ENCODE peak calls at places on chromosomes 7 and 10, in six cellular contexts. V, R, P, E, A and C are unnamed samples.

GRCh38 chr7:37248396-37248836 is 200.2 kb downstream of the ELMO1 start:
- ATAC-seq in V (no peak), R (no peak), P (no peak), E (peak; percentile 43), A (peak; percentile 76), C (peak; percentile 59)

GRCh38 chr10:73899401-73899780 is 11.5 kb upstream of the PLAU start:
- ATAC-seq in V (peak; percentile 29), R (no peak), P (no peak), E (no peak), A (no peak), C (no peak)

GRCh38 chr10:118737594-118738302 is 17.0 kb downstream of the CACUL1 start:
- ATAC-seq in V (peak; percentile 56), R (no peak), P (peak; percentile 19), E (no peak), A (no peak), C (no peak)

GRCh38 chr7:115183431-115184057 is 261.6 kb downstream of the MDFIC start:
- ATAC-seq in V (no peak), R (no peak), P (no peak), E (no peak), A (no peak), C (no peak)

GRCh38 chr7:105006367-105007139 is 7.5 kb upstream of the KMT2E start:
- ATAC-seq in V (peak; percentile 29), R (peak; percentile 22), P (no peak), E (no peak), A (no peak), C (no peak)

GRCh38 chr7:117165656-117166055 is 157.2 kb downstream of the WNT2 start:
- ATAC-seq in V (peak; percentile 22), R (peak; percentile 81), P (peak; percentile 93), E (no peak), A (peak; percentile 89), C (peak; percentile 51)

GRCh38 chr10:88186335-88186734 is 322.9 kb downstream of the PTEN start:
- ATAC-seq in V (no peak), R (no peak), P (no peak), E (no peak), A (peak; percentile 50), C (no peak)

GRCh38 chr10:6721964-6722615 is 142.0 kb upstream of the PRKCQ start:
- ATAC-seq in V (no peak), R (no peak), P (peak; percentile 45), E (peak; percentile 79), A (peak; percentile 57), C (peak; percentile 70)

GRCh38 chr10:77149001-77149400 is 488.6 kb downstream of the KCNMA1 start:
- ATAC-seq in V (no peak), R (no peak), P (no peak), E (no peak), A (no peak), C (no peak)

GRCh38 chr10:109914966-109915365 is 8.3 kb downstream of the XPNPEP1 start:
- ATAC-seq in V (peak; percentile 56), R (peak; percentile 18), P (peak; percentile 86), E (no peak), A (no peak), C (no peak)

GRCh38 chr10:30114401-30114800 is 55.0 kb upstream of the JCAD start:
- ATAC-seq in V (no peak), R (no peak), P (no peak), E (no peak), A (no peak), C (no peak)

GRCh38 chr10:109187677-109188076 is 735.6 kb downstream of the XPNPEP1 start:
- ATAC-seq in V (no peak), R (no peak), P (no peak), E (no peak), A (no peak), C (no peak)

GRCh38 chr7:148558914-148559313 is 31.7 kb upstream of the C7orf33 start:
- ATAC-seq in V (no peak), R (no peak), P (no peak), E (no peak), A (no peak), C (no peak)

GRCh38 chr10:102641880-102642552 is 2.3 kb upstream of the TRIM8 start:
- ATAC-seq in V (peak; percentile 81), R (peak; percentile 69), P (peak; percentile 71), E (peak; percentile 50), A (peak; percentile 79), C (peak; percentile 73)
- TF ChIP-seq POLR2A in V (peak; percentile 73), R (peak; percentile 91), P (peak; percentile 81), E (peak; percentile 96), A (peak; percentile 72), C (peak; percentile 89)

GRCh38 chr10:102287538-102287937 is 42.2 kb downstream of the GBF1 start:
- ATAC-seq in V (no peak), R (peak; percentile 56), P (no peak), E (no peak), A (no peak), C (no peak)
- H3K4me1 ChIP-seq in V (peaks cover 17% of the 10 kb centered on the region), R (no peaks in the 10 kb centered on the region), P (peaks cover 18% of the 10 kb centered on the region), E (peaks cover 74% of the 10 kb centered on the region), A (peaks cover 74% of the 10 kb centered on the region), C (peaks cover 2% of the 10 kb centered on the region)

DNA sequence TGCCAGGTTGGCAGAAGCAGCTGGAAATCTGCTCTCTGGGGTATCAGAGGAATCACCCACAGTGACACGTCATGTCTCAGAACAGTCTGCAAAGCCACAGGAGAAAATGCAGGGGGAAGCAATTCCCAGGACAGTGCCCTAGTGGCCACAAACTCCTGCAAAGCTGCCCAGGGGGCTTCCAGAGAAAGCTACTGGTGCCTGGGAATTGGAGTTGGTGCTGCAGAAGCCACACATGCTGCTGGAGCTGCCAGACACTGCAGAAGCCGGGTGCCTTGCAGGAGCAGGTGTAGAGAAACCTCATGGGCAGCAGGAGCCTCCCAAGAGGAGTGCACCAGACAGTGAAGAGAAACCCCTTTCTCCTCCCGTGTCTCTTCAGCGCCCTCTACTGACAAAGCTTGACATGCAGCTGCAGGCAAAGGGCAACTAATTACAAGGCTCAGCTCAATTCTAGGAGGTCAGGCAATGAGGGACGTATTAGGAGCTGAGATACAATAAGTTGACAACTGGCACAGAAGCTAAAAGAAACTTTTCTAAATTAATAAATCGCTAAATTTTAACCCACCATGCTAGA is 30.2 kb upstream of the NUB1 start:
- ATAC-seq in V (peak; percentile 71), R (peak; percentile 73), P (no peak), E (no peak), A (no peak), C (no peak)
- TF ChIP-seq CTCF in V (peak; percentile 67), R (peak; percentile 24), P (peak; percentile 24), E (no peak), A (no peak), C (no peak)

DNA sequence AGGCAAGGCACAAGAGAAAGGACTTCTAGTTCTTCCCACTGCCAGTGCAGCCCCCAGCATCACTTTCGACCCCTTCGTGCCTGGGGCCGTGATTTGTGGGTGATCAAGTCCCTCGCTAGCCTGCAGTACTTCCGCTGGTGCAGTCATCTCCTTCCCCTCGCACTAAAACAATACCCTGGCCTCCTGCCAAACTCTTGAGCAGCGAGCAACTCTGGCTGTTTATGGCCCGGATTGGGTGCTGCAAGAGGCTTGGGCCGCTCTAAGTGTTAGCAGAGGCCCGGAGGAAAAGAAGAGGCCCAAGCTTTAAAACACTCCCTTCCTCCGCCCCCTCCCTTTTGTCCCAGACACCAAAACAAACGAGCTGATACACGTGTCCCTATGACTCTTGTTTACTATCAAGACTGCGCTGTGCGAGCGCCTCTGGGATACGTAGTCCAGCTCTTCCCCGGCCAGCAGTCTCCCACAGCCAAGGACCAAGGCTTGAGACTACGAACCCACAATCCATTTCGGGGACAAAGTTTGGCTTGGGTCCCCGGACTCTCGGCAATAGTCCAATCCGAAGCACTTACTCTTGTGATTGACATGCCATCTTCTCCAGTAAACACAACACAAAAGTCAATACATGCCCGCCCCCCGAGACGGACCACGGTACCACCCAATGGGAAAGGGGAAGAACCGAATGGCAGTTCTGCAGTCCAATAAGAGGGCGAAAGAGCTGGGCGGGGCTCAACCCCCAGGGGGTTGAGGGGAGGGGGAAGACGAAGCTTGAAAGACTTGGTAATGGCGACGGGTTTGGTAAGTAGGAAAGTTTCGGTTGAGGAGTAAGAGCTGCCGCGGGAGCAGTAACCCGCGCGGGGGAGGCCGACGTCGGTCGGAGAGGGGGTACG is at the start of gene HBP1:
- ATAC-seq in V (peak; percentile 89), R (peak; percentile 90), P (peak; percentile 85), E (peak; percentile 84), A (peak; percentile 95), C (peak; percentile 94)
- TF ChIP-seq POLR2A in V (peak; percentile 72), R (peak; percentile 78), P (peak; percentile 44), E (peak; percentile 95), A (peak; percentile 17), C (peak; percentile 83)

DNA sequence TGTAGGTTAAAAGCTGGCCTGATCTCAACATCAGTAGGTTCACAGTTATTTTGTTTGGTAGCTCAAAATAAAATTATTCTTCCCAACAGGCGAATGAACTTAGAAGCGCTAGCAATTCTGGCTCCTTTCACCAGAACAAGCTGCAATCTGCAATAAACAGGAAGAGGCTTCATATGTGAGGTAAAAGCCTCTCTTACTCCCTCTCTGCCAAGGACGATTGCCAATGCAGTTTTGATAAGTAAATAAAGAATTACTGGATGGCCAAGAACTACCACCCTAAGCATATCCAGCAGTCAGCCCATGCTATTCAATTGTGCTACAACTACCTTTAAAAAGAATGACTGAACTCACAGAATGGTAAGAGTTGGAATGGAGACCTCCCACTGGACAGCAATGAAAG is 150.0 kb upstream of the LAMB4 start:
- ATAC-seq in V (no peak), R (no peak), P (peak; percentile 18), E (no peak), A (no peak), C (no peak)
- H3K4me1 ChIP-seq in V (peaks cover 4% of the 10 kb centered on the region), R (no peaks in the 10 kb centered on the region), P (no peaks in the 10 kb centered on the region), E (no peaks in the 10 kb centered on the region), A (no peaks in the 10 kb centered on the region), C (no peaks in the 10 kb centered on the region)

DNA sequence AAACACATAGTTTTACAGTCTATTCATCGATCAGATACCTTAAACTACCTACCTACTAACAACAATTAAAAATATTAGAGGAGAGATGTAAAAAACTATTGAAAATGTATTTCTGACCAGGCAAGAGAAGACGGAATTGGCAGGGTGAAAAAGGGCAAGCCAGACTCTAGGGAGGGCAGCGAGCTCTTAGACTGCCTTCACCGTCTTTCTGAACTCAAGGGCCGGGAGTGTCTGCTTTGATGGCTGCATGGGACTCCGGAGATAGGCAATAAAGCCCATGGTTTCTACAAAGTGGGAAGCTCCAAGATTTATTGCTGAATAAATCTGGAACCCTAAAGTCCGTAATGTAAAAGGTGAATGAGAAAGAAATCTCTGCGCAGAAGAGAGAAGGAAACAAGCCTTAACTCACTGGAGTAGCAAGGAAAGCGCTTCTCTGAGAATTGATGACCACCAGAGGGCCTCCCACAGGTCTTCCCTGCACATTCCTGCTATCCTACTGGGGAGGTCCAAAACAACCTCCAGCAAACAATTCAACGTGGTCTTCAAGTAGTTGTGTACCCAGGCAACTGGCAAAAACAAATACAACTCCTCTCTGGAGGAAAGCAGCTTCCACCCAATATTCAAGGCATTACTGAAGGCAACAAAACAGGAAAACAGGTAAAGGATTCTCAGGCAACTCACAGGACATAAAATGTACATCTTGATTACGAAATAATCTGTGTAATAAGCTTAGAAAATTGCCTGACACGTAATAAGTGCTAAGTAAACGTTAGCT is 181.3 kb downstream of the SDK1 start:
- ATAC-seq in V (peak; percentile 72), R (no peak), P (peak; percentile 63), E (no peak), A (no peak), C (no peak)
- TF ChIP-seq CTCF in V (peak; percentile 38), R (peak; percentile 11), P (peak; percentile 52), E (no peak), A (peak; percentile 21), C (no peak)